ENCODE peak calls at places on chromosomes 6 and 20, in eight cellular contexts. One of them, this sample, is unnamed.

GRCh38 chr6:106005013-106005412 is 81.1 kb upstream of the PRDM1 start:
- DNase-seq in heart left ventricle: no peak
- DNase-seq in stimulated activated naive CD8-positive, alpha-beta T cell treated with anti-CD3 and anti-CD28 coated beads, Interleukin-15, Interleukin-2, amounts not matched to agents 100 U/mL and 50 U/mL, for 24 hours: no peak
- DNase-seq in H4: no peak
- DNase-seq in A549: no peak
- DNase-seq in CD4-positive, alpha-beta T cell: no peak
- DNase-seq in cardiac muscle cell: no peak
- DNase-seq in HTR-8/SVneo: no peak
- DNase-seq in this sample: no peak

GRCh38 chr6:150894935-150895686 is 29.6 kb downstream of the MTHFD1L start:
- DNase-seq in heart left ventricle: peak; percentile 29
- DNase-seq in stimulated activated naive CD8-positive, alpha-beta T cell treated with anti-CD3 and anti-CD28 coated beads, Interleukin-15, Interleukin-2, amounts not matched to agents 100 U/mL and 50 U/mL, for 24 hours: peak; percentile 6
- DNase-seq in H4: peak; percentile 74
- DNase-seq in A549: peak; percentile 42
- DNase-seq in CD4-positive, alpha-beta T cell: no peak
- DNase-seq in cardiac muscle cell: peak; percentile 33
- DNase-seq in HTR-8/SVneo: no peak
- DNase-seq in this sample: no peak

GRCh38 chr20:37383229-37383989 is 37.5 kb downstream of the SRC start:
- DNase-seq in heart left ventricle: no peak
- DNase-seq in stimulated activated naive CD8-positive, alpha-beta T cell treated with anti-CD3 and anti-CD28 coated beads, Interleukin-15, Interleukin-2, amounts not matched to agents 100 U/mL and 50 U/mL, for 24 hours: peak; percentile 53
- DNase-seq in H4: peak; percentile 35
- DNase-seq in A549: peak; percentile 97
- DNase-seq in CD4-positive, alpha-beta T cell: no peak
- DNase-seq in cardiac muscle cell: no peak
- DNase-seq in HTR-8/SVneo: no peak
- DNase-seq in this sample: peak; percentile 95

GRCh38 chr6:1767481-1768246 is 157.9 kb downstream of the FOXC1 start:
- DNase-seq in heart left ventricle: peak; percentile 33
- DNase-seq in stimulated activated naive CD8-positive, alpha-beta T cell treated with anti-CD3 and anti-CD28 coated beads, Interleukin-15, Interleukin-2, amounts not matched to agents 100 U/mL and 50 U/mL, for 24 hours: no peak
- DNase-seq in H4: no peak
- DNase-seq in A549: peak; percentile 2
- DNase-seq in CD4-positive, alpha-beta T cell: no peak
- DNase-seq in cardiac muscle cell: peak; percentile 91
- DNase-seq in HTR-8/SVneo: peak; percentile 34
- DNase-seq in this sample: no peak

GRCh38 chr20:4171538-4172116 is 156.3 kb upstream of the RNF24 start:
- DNase-seq in heart left ventricle: no peak
- DNase-seq in stimulated activated naive CD8-positive, alpha-beta T cell treated with anti-CD3 and anti-CD28 coated beads, Interleukin-15, Interleukin-2, amounts not matched to agents 100 U/mL and 50 U/mL, for 24 hours: no peak
- DNase-seq in H4: no peak
- DNase-seq in A549: peak; percentile 75
- DNase-seq in CD4-positive, alpha-beta T cell: no peak
- DNase-seq in cardiac muscle cell: peak; percentile 19
- DNase-seq in HTR-8/SVneo: no peak
- DNase-seq in this sample: peak; percentile 18

GRCh38 chr20:58702859-58703648 is 10.5 kb downstream of the NPEPL1 start:
- DNase-seq in heart left ventricle: no peak
- DNase-seq in stimulated activated naive CD8-positive, alpha-beta T cell treated with anti-CD3 and anti-CD28 coated beads, Interleukin-15, Interleukin-2, amounts not matched to agents 100 U/mL and 50 U/mL, for 24 hours: peak; percentile 4
- DNase-seq in H4: no peak
- DNase-seq in A549: no peak
- DNase-seq in CD4-positive, alpha-beta T cell: no peak
- DNase-seq in cardiac muscle cell: no peak
- DNase-seq in HTR-8/SVneo: no peak
- DNase-seq in this sample: no peak

GRCh38 chr6:159826968-159827647 is 27.0 kb downstream of the PNLDC1 start:
- DNase-seq in heart left ventricle: no peak
- DNase-seq in stimulated activated naive CD8-positive, alpha-beta T cell treated with anti-CD3 and anti-CD28 coated beads, Interleukin-15, Interleukin-2, amounts not matched to agents 100 U/mL and 50 U/mL, for 24 hours: no peak
- DNase-seq in H4: no peak
- DNase-seq in A549: no peak
- DNase-seq in CD4-positive, alpha-beta T cell: no peak
- DNase-seq in cardiac muscle cell: no peak
- DNase-seq in HTR-8/SVneo: no peak
- DNase-seq in this sample: no peak

GRCh38 chr6:111699123-111699522 is 93.4 kb upstream of the TRAF3IP2 start:
- DNase-seq in heart left ventricle: no peak
- DNase-seq in stimulated activated naive CD8-positive, alpha-beta T cell treated with anti-CD3 and anti-CD28 coated beads, Interleukin-15, Interleukin-2, amounts not matched to agents 100 U/mL and 50 U/mL, for 24 hours: no peak
- DNase-seq in H4: no peak
- DNase-seq in A549: no peak
- DNase-seq in CD4-positive, alpha-beta T cell: no peak
- DNase-seq in cardiac muscle cell: no peak
- DNase-seq in HTR-8/SVneo: no peak
- DNase-seq in this sample: no peak

GRCh38 chr6:28648878-28649375 is 123.2 kb downstream of the GPX5 start:
- DNase-seq in heart left ventricle: no peak
- DNase-seq in stimulated activated naive CD8-positive, alpha-beta T cell treated with anti-CD3 and anti-CD28 coated beads, Interleukin-15, Interleukin-2, amounts not matched to agents 100 U/mL and 50 U/mL, for 24 hours: no peak
- DNase-seq in H4: no peak
- DNase-seq in A549: no peak
- DNase-seq in CD4-positive, alpha-beta T cell: no peak
- DNase-seq in cardiac muscle cell: no peak
- DNase-seq in HTR-8/SVneo: no peak
- DNase-seq in this sample: no peak

GRCh38 chr6:10720229-10720959 is 2.5 kb upstream of the TMEM14C start:
- DNase-seq in heart left ventricle: peak; percentile 61
- DNase-seq in stimulated activated naive CD8-positive, alpha-beta T cell treated with anti-CD3 and anti-CD28 coated beads, Interleukin-15, Interleukin-2, amounts not matched to agents 100 U/mL and 50 U/mL, for 24 hours: peak; percentile 68
- DNase-seq in H4: no peak
- DNase-seq in A549: no peak
- DNase-seq in CD4-positive, alpha-beta T cell: peak; percentile 41
- DNase-seq in cardiac muscle cell: no peak
- DNase-seq in HTR-8/SVneo: no peak
- DNase-seq in this sample: no peak

GRCh38 chr6:153976921-153977693 is 61.9 kb upstream of the OPRM1 start:
- DNase-seq in heart left ventricle: no peak
- DNase-seq in stimulated activated naive CD8-positive, alpha-beta T cell treated with anti-CD3 and anti-CD28 coated beads, Interleukin-15, Interleukin-2, amounts not matched to agents 100 U/mL and 50 U/mL, for 24 hours: no peak
- DNase-seq in H4: peak; percentile 64
- DNase-seq in A549: no peak
- DNase-seq in CD4-positive, alpha-beta T cell: no peak
- DNase-seq in cardiac muscle cell: no peak
- DNase-seq in HTR-8/SVneo: peak; percentile 11
- DNase-seq in this sample: no peak

GRCh38 chr6:41672016-41672415 is 33.7 kb downstream of the MDFI start:
- DNase-seq in heart left ventricle: no peak
- DNase-seq in stimulated activated naive CD8-positive, alpha-beta T cell treated with anti-CD3 and anti-CD28 coated beads, Interleukin-15, Interleukin-2, amounts not matched to agents 100 U/mL and 50 U/mL, for 24 hours: no peak
- DNase-seq in H4: no peak
- DNase-seq in A549: no peak
- DNase-seq in CD4-positive, alpha-beta T cell: no peak
- DNase-seq in cardiac muscle cell: no peak
- DNase-seq in HTR-8/SVneo: no peak
- DNase-seq in this sample: no peak

GRCh38 chr6:156618600-156619205 is 158.5 kb upstream of the ARID1B start:
- DNase-seq in heart left ventricle: no peak
- DNase-seq in stimulated activated naive CD8-positive, alpha-beta T cell treated with anti-CD3 and anti-CD28 coated beads, Interleukin-15, Interleukin-2, amounts not matched to agents 100 U/mL and 50 U/mL, for 24 hours: no peak
- DNase-seq in H4: no peak
- DNase-seq in A549: no peak
- DNase-seq in CD4-positive, alpha-beta T cell: no peak
- DNase-seq in cardiac muscle cell: peak; percentile 63
- DNase-seq in HTR-8/SVneo: no peak
- DNase-seq in this sample: no peak

GRCh38 chr20:36700438-36700837 is 45.5 kb downstream of the NDRG3 start:
- DNase-seq in heart left ventricle: no peak
- DNase-seq in stimulated activated naive CD8-positive, alpha-beta T cell treated with anti-CD3 and anti-CD28 coated beads, Interleukin-15, Interleukin-2, amounts not matched to agents 100 U/mL and 50 U/mL, for 24 hours: no peak
- DNase-seq in H4: no peak
- DNase-seq in A549: no peak
- DNase-seq in CD4-positive, alpha-beta T cell: no peak
- DNase-seq in cardiac muscle cell: no peak
- DNase-seq in HTR-8/SVneo: no peak
- DNase-seq in this sample: no peak

GRCh38 chr6:144133225-144133821 is 17.0 kb upstream of the STX11 start:
- DNase-seq in heart left ventricle: no peak
- DNase-seq in stimulated activated naive CD8-positive, alpha-beta T cell treated with anti-CD3 and anti-CD28 coated beads, Interleukin-15, Interleukin-2, amounts not matched to agents 100 U/mL and 50 U/mL, for 24 hours: no peak
- DNase-seq in H4: no peak
- DNase-seq in A549: no peak
- DNase-seq in CD4-positive, alpha-beta T cell: no peak
- DNase-seq in cardiac muscle cell: no peak
- DNase-seq in HTR-8/SVneo: no peak
- DNase-seq in this sample: no peak

GRCh38 chr6:41734666-41735426 is 562 bp downstream of the TFEB start:
- DNase-seq in heart left ventricle: peak; percentile 90
- DNase-seq in stimulated activated naive CD8-positive, alpha-beta T cell treated with anti-CD3 and anti-CD28 coated beads, Interleukin-15, Interleukin-2, amounts not matched to agents 100 U/mL and 50 U/mL, for 24 hours: peak; percentile 77
- DNase-seq in H4: peak; percentile 74
- DNase-seq in A549: peak; percentile 80
- DNase-seq in CD4-positive, alpha-beta T cell: peak; percentile 49
- DNase-seq in cardiac muscle cell: peak; percentile 89
- DNase-seq in HTR-8/SVneo: peak; percentile 76
- DNase-seq in this sample: peak; percentile 63

GRCh38 chr20:53069121-53069520 is 97.0 kb downstream of the TSHZ2 start:
- DNase-seq in heart left ventricle: no peak
- DNase-seq in stimulated activated naive CD8-positive, alpha-beta T cell treated with anti-CD3 and anti-CD28 coated beads, Interleukin-15, Interleukin-2, amounts not matched to agents 100 U/mL and 50 U/mL, for 24 hours: no peak
- DNase-seq in H4: no peak
- DNase-seq in A549: no peak
- DNase-seq in CD4-positive, alpha-beta T cell: no peak
- DNase-seq in cardiac muscle cell: no peak
- DNase-seq in HTR-8/SVneo: no peak
- DNase-seq in this sample: no peak

GRCh38 chr20:47370214-47370613 is 13.7 kb upstream of the ZMYND8 start:
- DNase-seq in heart left ventricle: no peak
- DNase-seq in stimulated activated naive CD8-positive, alpha-beta T cell treated with anti-CD3 and anti-CD28 coated beads, Interleukin-15, Interleukin-2, amounts not matched to agents 100 U/mL and 50 U/mL, for 24 hours: no peak
- DNase-seq in H4: no peak
- DNase-seq in A549: no peak
- DNase-seq in CD4-positive, alpha-beta T cell: no peak
- DNase-seq in cardiac muscle cell: no peak
- DNase-seq in HTR-8/SVneo: no peak
- DNase-seq in this sample: no peak

GRCh38 chr6:128250370-128251070 is 269.9 kb downstream of the PTPRK start:
- DNase-seq in heart left ventricle: no peak
- DNase-seq in stimulated activated naive CD8-positive, alpha-beta T cell treated with anti-CD3 and anti-CD28 coated beads, Interleukin-15, Interleukin-2, amounts not matched to agents 100 U/mL and 50 U/mL, for 24 hours: no peak
- DNase-seq in H4: no peak
- DNase-seq in A549: no peak
- DNase-seq in CD4-positive, alpha-beta T cell: no peak
- DNase-seq in cardiac muscle cell: no peak
- DNase-seq in HTR-8/SVneo: no peak
- DNase-seq in this sample: no peak

GRCh38 chr6:169832247-169832948 is 81.0 kb downstream of the ERMARD start:
- DNase-seq in heart left ventricle: no peak
- DNase-seq in stimulated activated naive CD8-positive, alpha-beta T cell treated with anti-CD3 and anti-CD28 coated beads, Interleukin-15, Interleukin-2, amounts not matched to agents 100 U/mL and 50 U/mL, for 24 hours: no peak
- DNase-seq in H4: no peak
- DNase-seq in A549: no peak
- DNase-seq in CD4-positive, alpha-beta T cell: no peak
- DNase-seq in cardiac muscle cell: no peak
- DNase-seq in HTR-8/SVneo: no peak
- DNase-seq in this sample: no peak

GRCh38 chr20:47606414-47607207 is 104.9 kb downstream of the NCOA3 start:
- DNase-seq in heart left ventricle: no peak
- DNase-seq in stimulated activated naive CD8-positive, alpha-beta T cell treated with anti-CD3 and anti-CD28 coated beads, Interleukin-15, Interleukin-2, amounts not matched to agents 100 U/mL and 50 U/mL, for 24 hours: no peak
- DNase-seq in H4: no peak
- DNase-seq in A549: no peak
- DNase-seq in CD4-positive, alpha-beta T cell: no peak
- DNase-seq in cardiac muscle cell: no peak
- DNase-seq in HTR-8/SVneo: no peak
- DNase-seq in this sample: no peak

GRCh38 chr6:105028898-105029297 is 72.0 kb downstream of the LIN28B start:
- DNase-seq in heart left ventricle: no peak
- DNase-seq in stimulated activated naive CD8-positive, alpha-beta T cell treated with anti-CD3 and anti-CD28 coated beads, Interleukin-15, Interleukin-2, amounts not matched to agents 100 U/mL and 50 U/mL, for 24 hours: no peak
- DNase-seq in H4: no peak
- DNase-seq in A549: no peak
- DNase-seq in CD4-positive, alpha-beta T cell: no peak
- DNase-seq in cardiac muscle cell: no peak
- DNase-seq in HTR-8/SVneo: no peak
- DNase-seq in this sample: no peak

GRCh38 chr6:76792394-76792793 is 670.9 kb downstream of the HTR1B start:
- DNase-seq in heart left ventricle: no peak
- DNase-seq in stimulated activated naive CD8-positive, alpha-beta T cell treated with anti-CD3 and anti-CD28 coated beads, Interleukin-15, Interleukin-2, amounts not matched to agents 100 U/mL and 50 U/mL, for 24 hours: no peak
- DNase-seq in H4: no peak
- DNase-seq in A549: no peak
- DNase-seq in CD4-positive, alpha-beta T cell: no peak
- DNase-seq in cardiac muscle cell: no peak
- DNase-seq in HTR-8/SVneo: no peak
- DNase-seq in this sample: no peak

GRCh38 chr6:98539669-98540207 is 294.6 kb upstream of the POU3F2 start:
- DNase-seq in heart left ventricle: no peak
- DNase-seq in stimulated activated naive CD8-positive, alpha-beta T cell treated with anti-CD3 and anti-CD28 coated beads, Interleukin-15, Interleukin-2, amounts not matched to agents 100 U/mL and 50 U/mL, for 24 hours: no peak
- DNase-seq in H4: no peak
- DNase-seq in A549: no peak
- DNase-seq in CD4-positive, alpha-beta T cell: no peak
- DNase-seq in cardiac muscle cell: no peak
- DNase-seq in HTR-8/SVneo: no peak
- DNase-seq in this sample: peak; percentile 8

GRCh38 chr6:75601608-75602163 is at the start of gene SENP6:
- DNase-seq in heart left ventricle: peak; percentile 84
- DNase-seq in stimulated activated naive CD8-positive, alpha-beta T cell treated with anti-CD3 and anti-CD28 coated beads, Interleukin-15, Interleukin-2, amounts not matched to agents 100 U/mL and 50 U/mL, for 24 hours: peak; percentile 73
- DNase-seq in H4: peak; percentile 66
- DNase-seq in A549: peak; percentile 77
- DNase-seq in CD4-positive, alpha-beta T cell: peak; percentile 64
- DNase-seq in cardiac muscle cell: peak; percentile 91
- DNase-seq in HTR-8/SVneo: peak; percentile 63
- DNase-seq in this sample: peak; percentile 80

GRCh38 chr6:10478187-10479040 is 42.7 kb upstream of the GCNT2 start:
- DNase-seq in heart left ventricle: no peak
- DNase-seq in stimulated activated naive CD8-positive, alpha-beta T cell treated with anti-CD3 and anti-CD28 coated beads, Interleukin-15, Interleukin-2, amounts not matched to agents 100 U/mL and 50 U/mL, for 24 hours: no peak
- DNase-seq in H4: peak; percentile 33
- DNase-seq in A549: peak; percentile 54
- DNase-seq in CD4-positive, alpha-beta T cell: no peak
- DNase-seq in cardiac muscle cell: peak; percentile 47
- DNase-seq in HTR-8/SVneo: peak; percentile 63
- DNase-seq in this sample: peak; percentile 43

GRCh38 chr6:2186516-2186915 is 58.9 kb downstream of the GMDS start:
- DNase-seq in heart left ventricle: no peak
- DNase-seq in stimulated activated naive CD8-positive, alpha-beta T cell treated with anti-CD3 and anti-CD28 coated beads, Interleukin-15, Interleukin-2, amounts not matched to agents 100 U/mL and 50 U/mL, for 24 hours: peak; percentile 26
- DNase-seq in H4: no peak
- DNase-seq in A549: no peak
- DNase-seq in CD4-positive, alpha-beta T cell: no peak
- DNase-seq in cardiac muscle cell: no peak
- DNase-seq in HTR-8/SVneo: no peak
- DNase-seq in this sample: no peak

GRCh38 chr6:110217255-110217654 is 37.0 kb downstream of the CDC40 start:
- DNase-seq in heart left ventricle: no peak
- DNase-seq in stimulated activated naive CD8-positive, alpha-beta T cell treated with anti-CD3 and anti-CD28 coated beads, Interleukin-15, Interleukin-2, amounts not matched to agents 100 U/mL and 50 U/mL, for 24 hours: no peak
- DNase-seq in H4: no peak
- DNase-seq in A549: no peak
- DNase-seq in CD4-positive, alpha-beta T cell: no peak
- DNase-seq in cardiac muscle cell: no peak
- DNase-seq in HTR-8/SVneo: no peak
- DNase-seq in this sample: peak; percentile 91

GRCh38 chr6:116323863-116324262 is 44.1 kb upstream of the TSPYL1 start:
- DNase-seq in heart left ventricle: no peak
- DNase-seq in stimulated activated naive CD8-positive, alpha-beta T cell treated with anti-CD3 and anti-CD28 coated beads, Interleukin-15, Interleukin-2, amounts not matched to agents 100 U/mL and 50 U/mL, for 24 hours: no peak
- DNase-seq in H4: no peak
- DNase-seq in A549: no peak
- DNase-seq in CD4-positive, alpha-beta T cell: no peak
- DNase-seq in cardiac muscle cell: no peak
- DNase-seq in HTR-8/SVneo: no peak
- DNase-seq in this sample: no peak

GRCh38 chr20:24783631-24784492 is 165.2 kb upstream of the CST7 start:
- DNase-seq in heart left ventricle: no peak
- DNase-seq in stimulated activated naive CD8-positive, alpha-beta T cell treated with anti-CD3 and anti-CD28 coated beads, Interleukin-15, Interleukin-2, amounts not matched to agents 100 U/mL and 50 U/mL, for 24 hours: no peak
- DNase-seq in H4: no peak
- DNase-seq in A549: peak; percentile 19
- DNase-seq in CD4-positive, alpha-beta T cell: no peak
- DNase-seq in cardiac muscle cell: no peak
- DNase-seq in HTR-8/SVneo: no peak
- DNase-seq in this sample: no peak

This sample was measured in Caki2.